ENCODE peak calls at places on chromosomes 11 and 22, in six cellular contexts. One of them, this sample, is unnamed.

GRCh38 chr22:37189011-37189466 is 992 bp upstream of the C1QTNF6 start:
- DNase-seq in stomach: no peak
- DNase-seq in right lobe of liver: no peak
- DNase-seq in adrenal gland: no peak
- DNase-seq in body of pancreas: no peak
- DNase-seq in IMR-90: no peak
- DNase-seq in this sample: no peak

GRCh38 chr22:50699001-50699753 is 26.6 kb downstream of the SHANK3 start:
- DNase-seq in stomach: no peak
- DNase-seq in right lobe of liver: peak; percentile 72
- DNase-seq in adrenal gland: no peak
- DNase-seq in body of pancreas: no peak
- DNase-seq in IMR-90: no peak
- DNase-seq in this sample: no peak

GRCh38 chr22:23217171-23218052 is 37.1 kb downstream of the BCR start:
- DNase-seq in stomach: no peak
- DNase-seq in right lobe of liver: no peak
- DNase-seq in adrenal gland: no peak
- DNase-seq in body of pancreas: no peak
- DNase-seq in IMR-90: no peak
- DNase-seq in this sample: no peak

GRCh38 chr11:95711162-95711944 is 78.2 kb downstream of the FAM76B start:
- DNase-seq in stomach: no peak
- DNase-seq in right lobe of liver: no peak
- DNase-seq in adrenal gland: no peak
- DNase-seq in body of pancreas: no peak
- DNase-seq in IMR-90: peak; percentile 14
- DNase-seq in this sample: no peak

GRCh38 chr22:37904572-37905533 is 1.2 kb upstream of the MICALL1 start:
- DNase-seq in stomach: peak; percentile 65
- DNase-seq in right lobe of liver: peak; percentile 95
- DNase-seq in adrenal gland: peak; percentile 67
- DNase-seq in body of pancreas: peak; percentile 56
- DNase-seq in IMR-90: peak; percentile 99
- DNase-seq in this sample: peak; percentile 90

GRCh38 chr11:75029836-75030631 is 41.3 kb downstream of the NEU3 start:
- DNase-seq in stomach: no peak
- DNase-seq in right lobe of liver: no peak
- DNase-seq in adrenal gland: peak; percentile 71
- DNase-seq in body of pancreas: no peak
- DNase-seq in IMR-90: peak; percentile 45
- DNase-seq in this sample: peak; percentile 56

GRCh38 chr11:132402056-132402684 is 1031.8 kb downstream of the NTM start:
- DNase-seq in stomach: no peak
- DNase-seq in right lobe of liver: peak; percentile 50
- DNase-seq in adrenal gland: no peak
- DNase-seq in body of pancreas: peak; percentile 14
- DNase-seq in IMR-90: peak; percentile 51
- DNase-seq in this sample: no peak

GRCh38 chr11:72641900-72642814 is 32.1 kb downstream of the PDE2A start:
- DNase-seq in stomach: peak; percentile 39
- DNase-seq in right lobe of liver: peak; percentile 56
- DNase-seq in adrenal gland: peak; percentile 43
- DNase-seq in body of pancreas: peak; percentile 32
- DNase-seq in IMR-90: no peak
- DNase-seq in this sample: peak; percentile 89

GRCh38 chr22:36818010-36818642 is 1.3 kb upstream of the PVALB start:
- DNase-seq in stomach: no peak
- DNase-seq in right lobe of liver: no peak
- DNase-seq in adrenal gland: no peak
- DNase-seq in body of pancreas: no peak
- DNase-seq in IMR-90: no peak
- DNase-seq in this sample: no peak

GRCh38 chr22:45602824-45603301 is 68.8 kb upstream of the ATXN10 start:
- DNase-seq in stomach: no peak
- DNase-seq in right lobe of liver: no peak
- DNase-seq in adrenal gland: no peak
- DNase-seq in body of pancreas: no peak
- DNase-seq in IMR-90: no peak
- DNase-seq in this sample: no peak

GRCh38 chr11:129720156-129720555 is 95.5 kb upstream of the TMEM45B start:
- DNase-seq in stomach: no peak
- DNase-seq in right lobe of liver: no peak
- DNase-seq in adrenal gland: no peak
- DNase-seq in body of pancreas: no peak
- DNase-seq in IMR-90: no peak
- DNase-seq in this sample: no peak

GRCh38 chr11:134476435-134477021 is 64.5 kb upstream of the B3GAT1 start:
- DNase-seq in stomach: no peak
- DNase-seq in right lobe of liver: no peak
- DNase-seq in adrenal gland: peak; percentile 32
- DNase-seq in body of pancreas: no peak
- DNase-seq in IMR-90: no peak
- DNase-seq in this sample: no peak

GRCh38 chr11:47908198-47908597 is 60.0 kb upstream of the NUP160 start:
- DNase-seq in stomach: no peak
- DNase-seq in right lobe of liver: no peak
- DNase-seq in adrenal gland: no peak
- DNase-seq in body of pancreas: peak; percentile 21
- DNase-seq in IMR-90: no peak
- DNase-seq in this sample: no peak

GRCh38 chr11:113514856-113515255 is 39.7 kb upstream of the DRD2 start:
- DNase-seq in stomach: no peak
- DNase-seq in right lobe of liver: no peak
- DNase-seq in adrenal gland: no peak
- DNase-seq in body of pancreas: no peak
- DNase-seq in IMR-90: no peak
- DNase-seq in this sample: no peak

GRCh38 chr11:80502511-80502910 is 1061.7 kb upstream of the TENM4 start:
- DNase-seq in stomach: no peak
- DNase-seq in right lobe of liver: no peak
- DNase-seq in adrenal gland: no peak
- DNase-seq in body of pancreas: no peak
- DNase-seq in IMR-90: no peak
- DNase-seq in this sample: no peak

GRCh38 chr11:125479113-125479512 is 17.0 kb downstream of the FEZ1 start:
- DNase-seq in stomach: no peak
- DNase-seq in right lobe of liver: no peak
- DNase-seq in adrenal gland: no peak
- DNase-seq in body of pancreas: no peak
- DNase-seq in IMR-90: no peak
- DNase-seq in this sample: no peak

DNA sequence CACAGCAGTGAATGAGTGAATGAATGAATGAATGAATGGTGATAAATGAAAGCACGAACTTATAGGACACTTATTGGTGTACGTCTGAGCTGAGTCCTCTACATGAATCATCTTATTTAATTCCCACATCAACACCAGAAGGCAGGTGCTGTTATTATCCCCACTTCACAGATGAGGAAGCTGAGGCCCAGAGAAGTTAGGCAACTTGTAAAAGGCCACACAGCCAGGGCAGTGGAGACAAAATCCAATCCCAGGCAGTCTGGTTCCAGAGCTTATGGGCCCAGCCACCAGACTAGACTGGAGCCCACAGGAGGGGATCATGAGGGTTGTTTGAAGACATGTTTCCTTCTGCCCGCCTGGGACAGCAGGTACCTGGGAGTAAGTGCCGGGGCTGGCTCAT is 364.0 kb downstream of the MN1 start:
- DNase-seq in stomach: no peak
- DNase-seq in right lobe of liver: no peak
- DNase-seq in adrenal gland: no peak
- DNase-seq in body of pancreas: no peak
- DNase-seq in IMR-90: no peak
- DNase-seq in this sample: no peak
- TF ChIP-seq POLR2A in stomach: no peak
- TF ChIP-seq POLR2A in right lobe of liver: no peak
- TF ChIP-seq POLR2A in adrenal gland: no peak
- TF ChIP-seq POLR2A in body of pancreas: no peak
- TF ChIP-seq POLR2A in IMR-90: no peak
- TF ChIP-seq POLR2A in this sample: no peak

GRCh38 chr22:47839586-47840245 is 1077.3 kb downstream of the TBC1D22A start:
- DNase-seq in stomach: no peak
- DNase-seq in right lobe of liver: no peak
- DNase-seq in adrenal gland: no peak
- DNase-seq in body of pancreas: no peak
- DNase-seq in IMR-90: no peak
- DNase-seq in this sample: no peak

GRCh38 chr22:47835726-47836125 is 1073.3 kb downstream of the TBC1D22A start:
- DNase-seq in stomach: no peak
- DNase-seq in right lobe of liver: no peak
- DNase-seq in adrenal gland: no peak
- DNase-seq in body of pancreas: no peak
- DNase-seq in IMR-90: peak; percentile 6
- DNase-seq in this sample: no peak

GRCh38 chr22:47836957-47837356 is 1074.5 kb downstream of the TBC1D22A start:
- DNase-seq in stomach: no peak
- DNase-seq in right lobe of liver: no peak
- DNase-seq in adrenal gland: no peak
- DNase-seq in body of pancreas: no peak
- DNase-seq in IMR-90: no peak
- DNase-seq in this sample: no peak

GRCh38 chr22:47841166-47841565 is 1078.7 kb downstream of the TBC1D22A start:
- DNase-seq in stomach: no peak
- DNase-seq in right lobe of liver: no peak
- DNase-seq in adrenal gland: no peak
- DNase-seq in body of pancreas: no peak
- DNase-seq in IMR-90: no peak
- DNase-seq in this sample: no peak

GRCh38 chr22:47837703-47838102 is 1075.3 kb downstream of the TBC1D22A start:
- DNase-seq in stomach: no peak
- DNase-seq in right lobe of liver: no peak
- DNase-seq in adrenal gland: no peak
- DNase-seq in body of pancreas: peak; percentile 14
- DNase-seq in IMR-90: no peak
- DNase-seq in this sample: no peak
- TF ChIP-seq CTCF in stomach: no peak
- TF ChIP-seq CTCF in right lobe of liver: peak; percentile 52
- TF ChIP-seq CTCF in adrenal gland: peak; percentile 21
- TF ChIP-seq CTCF in body of pancreas: peak; percentile 29
- TF ChIP-seq CTCF in IMR-90: peak; percentile 23
- TF ChIP-seq CTCF in this sample: no peak

DNA sequence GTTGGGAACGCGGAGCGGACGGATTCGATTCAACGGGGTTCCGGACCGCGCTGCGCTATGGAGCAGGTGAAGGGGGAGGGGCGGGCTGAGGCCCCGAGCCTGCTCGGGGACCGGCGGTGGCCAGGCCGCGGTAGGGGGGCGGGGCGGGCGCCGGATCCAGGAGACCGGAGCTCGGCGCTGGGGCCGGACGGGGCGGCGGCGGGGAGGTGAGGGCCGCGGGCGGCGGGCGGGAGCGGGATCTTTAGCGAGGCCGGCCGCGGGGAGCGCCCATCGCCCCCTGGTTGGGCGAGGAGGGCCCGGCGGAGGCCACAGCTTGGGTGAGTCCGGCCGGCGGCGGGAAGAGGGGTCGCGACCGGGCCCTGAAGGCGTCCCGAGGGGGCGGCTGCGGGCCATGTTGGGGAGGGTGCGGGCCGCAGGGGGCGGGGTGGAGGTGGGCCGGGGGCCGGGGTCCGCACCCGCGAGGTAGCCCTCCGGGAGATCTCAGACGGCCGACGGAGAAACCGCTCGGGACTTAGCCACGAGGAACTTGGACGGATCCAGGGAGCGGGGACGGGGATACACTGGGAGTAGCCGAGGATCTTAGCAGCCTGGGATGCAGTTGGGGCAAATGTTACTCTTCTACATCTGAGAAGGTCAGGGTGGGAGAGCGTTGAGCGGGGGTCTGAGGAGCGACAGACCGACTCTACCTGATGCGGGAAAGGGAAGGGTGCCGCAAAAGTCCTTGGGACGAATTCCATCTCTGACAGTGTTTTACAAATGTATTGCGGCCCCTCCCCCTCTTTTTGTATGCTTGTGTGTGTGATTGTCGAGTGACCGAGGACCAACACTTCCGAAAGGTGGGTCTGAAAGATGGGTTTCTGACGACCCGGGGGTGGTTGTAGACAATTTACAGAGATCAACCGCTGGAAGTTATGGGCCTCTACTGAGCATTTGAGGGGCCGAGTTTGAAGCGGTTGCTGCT is 514 bp downstream of the STIP1 start:
- DNase-seq in stomach: no peak
- DNase-seq in right lobe of liver: peak; percentile 56
- DNase-seq in adrenal gland: no peak
- DNase-seq in body of pancreas: peak; percentile 58
- DNase-seq in IMR-90: peak; percentile 2
- DNase-seq in this sample: no peak
- TF ChIP-seq POLR2A in stomach: no peak
- TF ChIP-seq POLR2A in right lobe of liver: no peak
- TF ChIP-seq POLR2A in adrenal gland: peak; percentile 51
- TF ChIP-seq POLR2A in body of pancreas: no peak
- TF ChIP-seq POLR2A in IMR-90: no peak
- TF ChIP-seq POLR2A in this sample: no peak

DNA sequence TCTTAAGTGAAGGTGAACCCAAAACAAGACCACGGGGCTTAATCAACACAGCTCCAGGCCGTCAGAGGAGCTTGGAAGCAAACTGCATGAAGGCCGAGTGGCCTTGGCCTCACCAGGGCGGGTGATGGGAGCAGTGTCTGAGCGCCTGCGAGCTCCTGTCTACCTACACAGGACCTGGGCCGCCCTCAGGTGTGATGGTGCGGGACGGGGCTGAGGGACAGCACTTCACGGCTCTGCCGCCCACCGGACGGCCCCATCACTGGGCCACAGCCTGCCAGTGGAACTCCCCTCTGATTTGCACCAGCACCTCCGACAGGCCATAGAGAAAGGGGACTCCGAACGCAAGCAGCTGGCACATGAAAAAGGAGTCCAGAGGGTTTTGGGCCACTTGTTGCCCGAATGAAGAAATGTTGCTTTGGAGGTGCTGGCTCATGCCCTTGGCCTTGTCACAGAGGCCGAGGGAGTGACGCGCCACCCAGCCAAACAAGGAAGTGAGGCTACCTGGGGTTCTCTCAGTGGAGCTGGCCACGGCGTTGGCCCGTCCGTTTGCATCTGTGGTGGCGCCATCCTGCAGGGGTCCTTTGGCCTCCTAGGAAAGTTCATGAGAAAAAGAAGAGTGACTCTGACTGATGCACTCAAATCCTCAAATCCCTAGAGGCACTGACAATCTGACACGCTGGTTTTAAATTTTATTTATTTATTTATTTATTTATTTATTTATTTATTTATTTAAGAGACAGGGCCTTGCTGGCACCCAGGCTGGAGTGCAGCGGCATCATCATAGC is 90.3 kb upstream of the BID start:
- DNase-seq in stomach: no peak
- DNase-seq in right lobe of liver: no peak
- DNase-seq in adrenal gland: no peak
- DNase-seq in body of pancreas: no peak
- DNase-seq in IMR-90: no peak
- DNase-seq in this sample: no peak
- TF ChIP-seq CTCF in stomach: no peak
- TF ChIP-seq CTCF in right lobe of liver: no peak
- TF ChIP-seq CTCF in adrenal gland: no peak
- TF ChIP-seq CTCF in body of pancreas: no peak
- TF ChIP-seq CTCF in IMR-90: no peak
- TF ChIP-seq CTCF in this sample: no peak

This sample was measured in lower leg skin.